ENCODE peak calls at places on chromosome 16, in nine cellular contexts. P is CD4-positive, CD25-positive, alpha-beta regulatory T cell; K is BE2C; J is AG09309; I is mucosa of descending colon; D is HFF-Myc; X is tibial artery; L is uterus; C is adipocyte. N is an unnamed sample.

GRCh38 chr16:1331712-1332617 is 1.5 kb upstream of the BAIAP3 start:
- DNase-seq in K (peak; percentile 61), J (no peak), P (no peak), C (peak; percentile 32), L (no peak), D (peak; percentile 77), I (peak; percentile 86), X (no peak), N (peak; percentile 89)

GRCh38 chr16:59210955-59211541 is 476.9 kb upstream of the GOT2 start:
- DNase-seq in C (peak; percentile 51), I (no peak), P (no peak), K (no peak), D (no peak), L (no peak), X (no peak), J (no peak), N (no peak)

GRCh38 chr16:64391009-64391663 is 730.7 kb downstream of the CDH11 start:
- DNase-seq in K (no peak), P (no peak), L (no peak), I (no peak), J (no peak), X (no peak), D (no peak), C (peak; percentile 53), N (no peak)

GRCh38 chr16:52408197-52408845 is 138.6 kb downstream of the TOX3 start:
- DNase-seq in D (no peak), P (no peak), C (no peak), I (no peak), L (no peak), X (no peak), K (no peak), J (no peak), N (no peak)

GRCh38 chr16:84396537-84397008 is 28.2 kb downstream of the ATP2C2 start:
- DNase-seq in C (peak; percentile 3), K (no peak), J (no peak), X (no peak), P (no peak), D (no peak), I (no peak), L (no peak), N (peak; percentile 86)

GRCh38 chr16:56019274-56019673 is 144.1 kb upstream of the CES5A start:
- DNase-seq in D (no peak), X (no peak), C (no peak), P (no peak), I (no peak), L (no peak), K (peak; percentile 74), J (no peak), N (no peak)

GRCh38 chr16:66167564-66168291 is 198.8 kb upstream of the CDH5 start:
- DNase-seq in C (peak; percentile 46), D (no peak), P (no peak), L (no peak), K (peak; percentile 20), I (no peak), J (no peak), X (no peak), N (no peak)

GRCh38 chr16:528111-529011 is 849 bp downstream of the CAPN15 start:
- DNase-seq in P (peak; percentile 20), X (no peak), L (peak; percentile 44), D (no peak), C (peak; percentile 73), I (peak; percentile 80), J (no peak), K (peak; percentile 48), N (no peak)

DNA sequence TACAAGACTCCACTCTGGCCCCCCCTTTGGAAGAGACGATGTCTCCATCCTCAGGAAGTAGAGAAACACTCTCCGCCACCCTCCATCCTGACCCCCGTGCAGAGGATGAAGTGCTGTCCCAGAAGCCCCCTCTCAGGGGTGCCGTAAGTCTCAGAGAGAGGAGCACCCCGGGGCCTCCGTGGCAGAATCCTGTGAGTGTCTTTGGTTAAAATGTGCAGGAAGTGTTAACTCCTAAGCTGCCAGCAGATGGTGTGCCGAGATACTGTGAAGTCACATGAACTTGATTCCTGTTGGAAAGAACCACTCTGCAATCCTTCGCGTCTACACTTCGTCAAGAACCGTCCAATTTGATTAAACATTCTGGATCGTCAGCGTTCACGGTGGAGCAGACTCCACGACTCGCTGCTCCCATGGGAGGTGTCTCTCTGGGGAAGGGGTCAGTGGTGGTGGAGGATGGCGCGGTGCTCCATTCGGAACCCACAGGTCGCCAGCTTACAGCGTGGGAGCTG is 5.6 kb downstream of the BANP start:
- DNase-seq in D (no peak), L (no peak), P (no peak), C (no peak), K (peak; percentile 35), I (no peak), X (no peak), J (no peak), N (no peak)
- H3K4me3 ChIP-seq in D (no peak overlapping the region), L (no peak overlapping the region), P (peak overlapping the region; percentile 76), C (peak overlapping the region; percentile 1), K (no peak overlapping the region), I (no peak overlapping the region), X (no peak overlapping the region), J (no peak overlapping the region), N (peak overlapping the region; percentile 15)

GRCh38 chr16:83344014-83344413 is 463.8 kb upstream of the HSBP1 start:
- DNase-seq in L (no peak), P (no peak), C (peak; percentile 85), K (no peak), I (no peak), X (no peak), J (peak; percentile 79), D (no peak), N (no peak)

GRCh38 chr16:83350466-83350865 is 457.3 kb upstream of the HSBP1 start:
- DNase-seq in J (no peak), L (peak; percentile 40), I (no peak), D (no peak), P (no peak), X (no peak), C (no peak), K (no peak), N (no peak)

GRCh38 chr16:83348991-83349390 is 458.8 kb upstream of the HSBP1 start:
- DNase-seq in L (no peak), I (no peak), J (no peak), K (no peak), P (no peak), C (no peak), X (no peak), D (no peak), N (no peak)

GRCh38 chr16:83351846-83352245 is 455.9 kb upstream of the HSBP1 start:
- DNase-seq in J (peak; percentile 63), P (no peak), D (no peak), L (no peak), I (no peak), X (no peak), C (no peak), K (no peak), N (no peak)

DNA sequence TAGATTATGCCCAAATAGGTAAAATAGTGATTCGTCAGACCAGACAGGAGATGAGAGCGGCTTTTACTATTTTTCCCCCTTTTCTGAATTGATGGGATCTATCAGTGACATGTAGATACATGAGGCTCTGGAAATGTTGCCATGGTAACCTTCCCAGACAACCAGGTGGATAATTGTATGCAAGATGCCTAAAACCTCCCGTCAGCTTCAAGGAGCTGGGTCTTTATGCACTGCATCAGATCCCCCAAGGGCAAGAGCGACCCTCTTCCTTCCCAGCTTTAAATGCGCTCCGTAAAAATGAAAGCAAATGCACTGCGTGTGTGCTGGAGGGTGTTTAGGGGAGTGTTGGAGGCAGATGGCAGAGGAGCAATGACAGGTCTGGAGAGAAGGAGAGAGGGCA is 461.9 kb upstream of the HSBP1 start:
- DNase-seq in D (no peak), L (no peak), C (no peak), J (no peak), X (no peak), P (no peak), K (no peak), I (no peak), N (no peak)
- H3K4me3 ChIP-seq in D (no peak overlapping the region), L (no peak overlapping the region), C (peak overlapping the region; percentile 40), J (no peak overlapping the region), X (no peak overlapping the region), P (no peak overlapping the region), K (no peak overlapping the region), I (no peak overlapping the region), N (peak overlapping the region; percentile 30)

GRCh38 chr16:50120732-50121131 is 32.4 kb upstream of the TENT4B start:
- DNase-seq in X (no peak), P (no peak), J (no peak), C (no peak), L (no peak), I (no peak), D (no peak), K (no peak), N (no peak)

GRCh38 chr16:50126183-50126582 is 26.9 kb upstream of the TENT4B start:
- DNase-seq in K (no peak), X (no peak), C (no peak), D (no peak), L (no peak), I (no peak), J (no peak), P (no peak), N (no peak)

GRCh38 chr16:50123417-50123816 is 29.7 kb upstream of the TENT4B start:
- DNase-seq in I (no peak), C (no peak), P (no peak), X (no peak), L (no peak), D (no peak), K (no peak), J (no peak), N (no peak)

GRCh38 chr16:50121721-50122445 is 31.2 kb upstream of the TENT4B start:
- DNase-seq in J (no peak), L (no peak), I (no peak), X (no peak), P (no peak), K (no peak), D (no peak), C (no peak), N (no peak)

DNA sequence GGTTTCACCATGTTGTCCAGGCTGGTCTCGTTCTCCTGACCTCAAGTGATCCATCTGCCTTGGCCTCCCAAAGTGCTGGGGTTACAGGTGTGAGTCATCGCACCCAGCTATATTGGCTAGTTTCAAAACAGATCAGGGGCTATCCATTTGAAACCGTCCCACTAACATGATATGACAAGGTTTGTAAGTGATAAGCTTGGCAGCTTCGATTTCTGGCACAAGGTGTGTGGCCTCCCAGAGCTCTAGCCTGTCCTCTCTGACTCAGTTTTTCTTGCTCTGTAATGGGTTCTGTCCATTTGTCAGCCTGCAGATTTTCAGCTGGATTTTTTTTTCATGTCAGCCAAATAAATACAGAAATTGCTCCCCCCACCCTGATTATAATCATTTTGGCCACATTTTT is 31.8 kb upstream of the TENT4B start:
- DNase-seq in X (no peak), C (no peak), D (no peak), K (no peak), J (no peak), P (no peak), I (no peak), L (no peak), N (no peak)
- H3K4me3 ChIP-seq in X (no peak overlapping the region), C (no peak overlapping the region), D (no peak overlapping the region), K (no peak overlapping the region), J (no peak overlapping the region), P (no peak overlapping the region), I (no peak overlapping the region), L (no peak overlapping the region), N (no peak overlapping the region)

DNA sequence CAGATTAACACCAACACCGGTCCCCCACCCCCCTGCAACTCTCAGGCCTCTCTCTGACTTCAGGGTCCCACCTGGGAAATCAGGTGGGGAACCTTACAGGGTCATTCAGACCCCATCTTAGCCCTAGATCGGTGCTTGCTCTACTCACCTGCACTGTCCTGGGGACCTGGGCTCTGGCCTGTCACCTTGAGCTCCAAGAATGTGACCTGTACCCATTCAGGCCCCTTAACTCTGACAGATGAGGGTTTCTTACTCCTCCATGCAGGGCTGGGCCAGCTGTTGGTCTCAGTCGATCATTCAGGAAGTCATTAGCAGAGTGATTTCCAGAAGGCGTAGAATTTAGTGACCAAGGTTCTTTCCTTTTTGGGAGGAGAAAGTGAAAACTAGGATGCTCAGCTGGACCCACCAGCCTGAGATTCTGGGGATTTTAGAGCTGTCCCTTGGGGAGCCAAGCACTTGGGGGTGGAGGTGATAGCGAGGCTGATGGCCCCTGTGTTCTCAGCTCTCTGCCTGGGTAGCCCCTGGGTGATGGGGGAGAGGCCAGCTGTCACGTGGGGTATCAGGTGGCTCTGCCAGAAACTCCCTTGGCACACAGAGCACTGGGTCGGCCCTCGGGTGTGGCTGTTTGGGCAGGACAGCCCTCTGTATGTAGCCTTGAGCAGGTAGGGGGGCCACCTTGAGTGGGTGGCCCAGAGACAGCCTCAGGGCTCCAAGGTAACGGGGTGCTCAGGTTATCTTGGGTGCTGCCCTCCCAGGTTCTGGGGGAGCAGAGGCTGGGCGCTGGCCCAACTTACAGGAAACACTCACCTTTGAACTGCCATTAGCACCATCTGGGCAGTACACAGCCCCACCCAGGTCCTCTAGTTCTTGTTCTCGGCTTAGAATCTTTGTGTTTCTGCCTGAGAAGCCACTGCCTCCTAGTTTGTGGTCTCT is 734 bp downstream of the MVP start:
- DNase-seq in X (peak; percentile 60), C (peak; percentile 39), I (peak; percentile 94), P (peak; percentile 37), K (no peak), D (no peak), J (no peak), L (peak; percentile 69), N (peak; percentile 87)
- H3K4me3 ChIP-seq in X (peak overlapping the region; percentile 72), C (peak overlapping the region; percentile 96), I (peak overlapping the region; percentile 74), P (peak overlapping the region; percentile 95), K (no peak overlapping the region), D (peak overlapping the region; percentile 55), J (peak overlapping the region; percentile 93), L (peak overlapping the region; percentile 50), N (peak overlapping the region; percentile 79)

N was measured in lower lobe of right lung.